ENCODE peak calls at places on chromosomes 3 and 15, in seven cellular contexts. X is uterus; E is CD4-positive, CD25-positive, alpha-beta regulatory T cell; I is GM23248; M is kidney; R is neural progenitor cell; Q is psoas muscle. C is an unnamed sample. For H3K4me1, the result is how much of the 10 kb centered on the place peaks cover.

GRCh38 chr15:85749261-85750151 is 45.2 kb downstream of the KLHL25 start:
- DNase-seq in X (peak), I (peak), E (no peak), M (peak), R (no peak), Q (peak), C (peak)

GRCh38 chr3:64766463-64766862 is 78.7 kb upstream of the ADAMTS9 start:
- DNase-seq in Q (no peak), E (no peak), X (no peak), I (no peak), R (no peak), M (no peak), C (no peak)

GRCh38 chr3:181773921-181774320 is 62.2 kb downstream of the SOX2 start:
- DNase-seq in R (no peak), E (no peak), Q (no peak), M (no peak), X (no peak), I (no peak), C (no peak)

GRCh38 chr15:68256675-68257450 is 20.7 kb upstream of the FEM1B start:
- DNase-seq in E (peak), X (peak), R (peak), M (peak), I (peak), Q (peak), C (peak)

GRCh38 chr15:58980351-58980939 is 7.0 kb upstream of the RNF111 start:
- DNase-seq in I (peak), E (peak), M (no peak), Q (no peak), X (no peak), R (peak), C (no peak)

GRCh38 chr3:177333535-177334495 is 136.5 kb upstream of the TBL1XR1 start:
- DNase-seq in M (peak), R (no peak), I (no peak), X (no peak), Q (peak), E (no peak), C (no peak)

GRCh38 chr3:158659454-158660237 is 12.8 kb downstream of the LXN start:
- DNase-seq in X (peak), Q (no peak), M (no peak), R (peak), I (peak), E (peak), C (peak)

GRCh38 chr3:194579091-194579606 is 54.1 kb downstream of the TMEM44 start:
- DNase-seq in Q (no peak), E (no peak), R (no peak), X (no peak), M (peak), I (no peak), C (no peak)

GRCh38 chr3:73228000-73228399 is 166.5 kb downstream of the EBLN2 start:
- DNase-seq in X (no peak), Q (no peak), M (no peak), E (no peak), I (no peak), R (no peak), C (no peak)

GRCh38 chr15:82048809-82049208 is 3.0 kb upstream of the MEX3B start:
- DNase-seq in E (no peak), Q (no peak), X (no peak), M (no peak), R (no peak), I (no peak), C (no peak)

GRCh38 chr3:23041918-23042696 is 161.0 kb upstream of the UBE2E2 start:
- DNase-seq in X (no peak), E (no peak), R (no peak), Q (no peak), I (peak), M (peak), C (no peak)

GRCh38 chr3:25171118-25171912 is 256.7 kb upstream of the RARB start:
- DNase-seq in X (no peak), I (no peak), E (no peak), M (no peak), R (peak), Q (no peak), C (no peak)

GRCh38 chr3:172591171-172591605 is 68.0 kb upstream of the TNFSF10 start:
- DNase-seq in I (no peak), E (no peak), M (no peak), X (no peak), R (no peak), Q (no peak), C (no peak)

GRCh38 chr15:41309226-41309905 is 23.0 kb downstream of the OIP5 start:
- DNase-seq in R (no peak), E (peak), I (no peak), M (no peak), X (no peak), Q (no peak), C (no peak)

GRCh38 chr3:16496008-16496407 is 17.5 kb downstream of the RFTN1 start:
- DNase-seq in X (no peak), Q (no peak), R (no peak), E (peak), M (no peak), I (no peak), C (no peak)

GRCh38 chr3:192750201-192750600 is 22.9 kb upstream of the FGF12 start:
- DNase-seq in X (no peak), R (no peak), E (no peak), M (no peak), I (no peak), Q (no peak), C (no peak)

GRCh38 chr3:40972350-40972749 is 227.0 kb upstream of the CTNNB1 start:
- DNase-seq in M (no peak), X (no peak), I (no peak), R (no peak), E (no peak), Q (no peak), C (no peak)

GRCh38 chr3:48832691-48833090 is 15.0 kb downstream of the PRKAR2A start:
- DNase-seq in Q (no peak), M (no peak), I (no peak), X (no peak), E (no peak), R (no peak), C (no peak)

GRCh38 chr3:188385295-188385694 is 231.3 kb downstream of the LPP start:
- DNase-seq in I (no peak), Q (no peak), R (no peak), E (no peak), X (no peak), M (no peak), C (no peak)

GRCh38 chr3:156750191-156750873 is 75.8 kb upstream of the LEKR1 start:
- DNase-seq in R (peak), X (no peak), E (no peak), M (no peak), I (peak), Q (no peak), C (no peak)

GRCh38 chr15:95875141-95875643 is 455.3 kb upstream of the NR2F2 start:
- DNase-seq in Q (no peak), M (no peak), E (peak), I (peak), X (no peak), R (no peak), C (no peak)

GRCh38 chr15:42919308-42919707 is 1.3 kb downstream of the TTBK2 start:
- DNase-seq in E (peak), Q (no peak), M (no peak), X (no peak), R (no peak), I (peak), C (no peak)

GRCh38 chr3:129559565-129560079 is 16.6 kb downstream of the H1-8 start:
- DNase-seq in I (no peak), X (no peak), E (no peak), Q (peak), R (no peak), M (no peak), C (peak)

GRCh38 chr15:39213385-39213840 is 367.5 kb upstream of the THBS1 start:
- DNase-seq in Q (no peak), E (no peak), I (peak), X (peak), M (peak), R (peak), C (no peak)

GRCh38 chr3:31984321-31984720 is 2.8 kb downstream of the ZNF860 start:
- DNase-seq in E (no peak), I (no peak), X (no peak), M (no peak), R (no peak), Q (no peak), C (no peak)

GRCh38 chr3:40071683-40072238 is 237.7 kb upstream of the EIF1B start:
- DNase-seq in I (no peak), E (no peak), R (no peak), M (no peak), Q (no peak), X (no peak), C (peak)

GRCh38 chr3:122003112-122003511 is 18.9 kb downstream of the ILDR1 start:
- DNase-seq in M (no peak), E (no peak), I (no peak), R (no peak), X (no peak), Q (no peak), C (no peak)

DNA sequence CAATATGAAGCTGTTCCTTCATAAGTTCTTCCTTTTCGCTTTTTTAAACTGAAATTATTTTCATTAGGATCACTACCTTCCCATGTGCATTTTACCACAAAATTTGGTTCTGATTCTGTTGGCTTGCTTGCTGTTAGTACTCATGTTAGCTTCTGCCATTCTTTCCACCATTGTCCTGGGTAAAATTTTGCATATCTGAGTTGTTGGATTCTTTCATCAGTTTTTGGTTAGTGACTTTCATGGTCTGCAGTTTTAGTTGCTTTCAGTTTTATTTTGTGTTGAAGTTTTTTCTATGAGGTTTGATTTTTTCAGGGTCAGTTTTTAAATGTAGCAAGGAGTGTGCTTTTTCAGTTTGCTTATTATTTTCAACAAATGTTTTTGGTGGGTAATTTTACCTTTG is 71.9 kb downstream of the SMAD3 start:
- DNase-seq in Q (no peak), E (peak), X (no peak), I (no peak), R (no peak), M (no peak), C (no peak)
- H3K4me1 ChIP-seq in Q (half or more), E (half or more), X (under half), I (half or more), R (half or more), M (half or more), C (under half)

DNA sequence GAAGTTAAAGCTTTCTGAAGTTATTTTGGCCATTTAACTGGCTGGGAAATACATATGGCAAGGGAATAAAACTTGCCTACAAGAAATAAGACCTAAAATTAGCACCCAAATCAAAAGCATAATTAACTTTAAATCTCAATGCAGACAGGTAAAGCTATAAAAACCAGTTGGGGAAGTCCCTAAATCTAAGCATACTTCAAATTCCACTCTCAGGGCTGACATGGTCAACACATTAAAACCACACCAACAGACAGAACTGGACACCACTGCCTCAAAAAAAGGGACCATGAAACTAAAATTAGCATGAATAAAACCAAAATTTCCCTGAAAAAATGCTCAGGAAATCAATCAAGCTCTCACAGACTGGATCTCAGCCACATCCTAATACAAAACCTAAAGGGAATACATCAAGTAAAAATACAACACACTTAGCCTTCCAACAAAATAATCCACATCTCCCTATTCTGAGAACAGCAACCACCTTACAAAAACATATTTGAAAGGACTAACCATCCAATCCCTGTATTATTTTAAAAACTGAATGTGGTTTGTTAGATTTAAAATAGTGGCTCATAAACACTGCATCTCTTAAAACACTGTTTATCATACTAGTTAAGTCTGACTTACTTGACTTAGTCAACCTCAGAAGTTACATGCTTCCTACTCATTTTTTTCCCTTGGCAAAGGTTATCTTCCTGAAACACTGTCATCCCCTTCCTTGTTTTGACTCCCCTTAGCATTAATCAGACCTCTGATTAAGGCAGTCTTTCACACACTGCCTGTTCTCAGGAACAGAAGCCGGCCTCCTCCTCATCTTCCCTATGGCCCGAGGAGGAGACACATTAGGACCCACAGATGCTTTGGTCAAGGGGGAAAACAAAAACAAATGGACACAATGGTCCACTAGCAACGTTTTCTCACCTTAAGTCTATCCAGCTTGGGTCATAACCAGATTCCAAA is 8.3 kb downstream of the TRA2B start:
- DNase-seq in E (no peak), R (peak), M (no peak), I (peak), Q (no peak), X (no peak), C (no peak)
- H3K4me1 ChIP-seq in E (half or more), R (half or more), M (half or more), I (half or more), Q (half or more), X (under half), C (half or more)

GRCh38 chr3:139533781-139534443 is 5.6 kb downstream of the RBP1 start:
- DNase-seq in R (no peak), X (peak), M (peak), I (peak), Q (no peak), E (no peak), C (no peak)
- H3K4me1 ChIP-seq in R (under half), X (under half), M (under half), I (under half), Q (under half), E (under half), C (under half)

GRCh38 chr3:133478624-133479023 is 78.8 kb downstream of the BFSP2 start:
- DNase-seq in X (no peak), M (no peak), R (peak), Q (no peak), I (no peak), E (peak), C (no peak)

GRCh38 chr3:133479401-133479800 is 79.5 kb downstream of the BFSP2 start:
- DNase-seq in I (no peak), R (no peak), X (no peak), Q (no peak), M (no peak), E (peak), C (no peak)

GRCh38 chr3:133475245-133476010 is 75.6 kb downstream of the BFSP2 start:
- DNase-seq in Q (no peak), I (no peak), E (peak), R (no peak), X (no peak), M (no peak), C (no peak)

GRCh38 chr3:133477497-133477896 is 77.6 kb downstream of the BFSP2 start:
- DNase-seq in I (no peak), Q (no peak), X (no peak), R (no peak), E (peak), M (no peak), C (no peak)

GRCh38 chr3:133476971-133477375 is 77.1 kb downstream of the BFSP2 start:
- DNase-seq in I (no peak), X (no peak), E (no peak), Q (no peak), M (no peak), R (no peak), C (peak)
- H3K4me1 ChIP-seq in I (under half), X (under half), E (under half), Q (under half), M (under half), R (half or more), C (under half)

GRCh38 chr15:70098170-70098460 is 398 bp upstream of the TLE3 start:
- DNase-seq in I (no peak), E (no peak), X (no peak), M (no peak), R (no peak), Q (no peak), C (no peak)
- H3K4me1 ChIP-seq in I (under half), E (half or more), X (under half), M (under half), R (under half), Q (half or more), C (under half)